ENCODE peak calls at places on chromosomes 1 and 21, in six cellular contexts. O is AG04450, R is foreskin fibroblast, S is transverse colon, P is left ventricle myocardium inferior, N is cardiac muscle cell. X is an unnamed sample.

GRCh38 chr1:175172503-175172902 is 20.1 kb downstream of the KIAA0040 start:
- DNase-seq in N (no peak), S (no peak), R (no peak), O (no peak), P (no peak), X (no peak)

GRCh38 chr1:113369040-113369439 is 21.3 kb upstream of the MAGI3 start:
- DNase-seq in P (no peak), N (no peak), S (no peak), R (no peak), O (no peak), X (no peak)

GRCh38 chr1:42340093-42340492 is 5.1 kb upstream of the FOXJ3 start:
- DNase-seq in S (peak), P (no peak), R (peak), N (no peak), O (no peak), X (no peak)

GRCh38 chr1:2166254-2166653 is 28.3 kb downstream of the FAAP20 start:
- DNase-seq in S (no peak), N (no peak), O (no peak), R (no peak), P (no peak), X (no peak)

GRCh38 chr1:26574018-26574417 is 44.5 kb downstream of the RPS6KA1 start:
- DNase-seq in S (no peak), P (no peak), R (no peak), O (no peak), N (no peak), X (no peak)

GRCh38 chr1:3811595-3811911 is 15.3 kb upstream of the LRRC47 start:
- DNase-seq in P (no peak), N (no peak), O (no peak), R (no peak), S (no peak), X (no peak)

GRCh38 chr1:7150951-7151350 is 365.7 kb downstream of the CAMTA1 start:
- DNase-seq in N (no peak), S (no peak), R (no peak), O (no peak), P (no peak), X (no peak)

GRCh38 chr1:220275430-220275829 is 3.2 kb upstream of the RAB3GAP2 start:
- DNase-seq in S (no peak), R (no peak), P (no peak), O (no peak), N (no peak), X (no peak)

GRCh38 chr21:38631171-38631570 is 132.9 kb upstream of the ERG start:
- DNase-seq in S (no peak), R (no peak), O (no peak), N (no peak), P (no peak), X (peak)

GRCh38 chr1:199682081-199682480 is 345.4 kb upstream of the NR5A2 start:
- DNase-seq in S (no peak), O (no peak), P (no peak), R (no peak), N (no peak), X (no peak)

GRCh38 chr1:46991083-46991923 is 32.2 kb upstream of the CYP4X1 start:
- DNase-seq in S (no peak), R (no peak), O (no peak), N (peak), P (no peak), X (no peak)

GRCh38 chr1:16625497-16626408 is 12.4 kb upstream of the NBPF1 start:
- DNase-seq in N (no peak), S (peak), R (no peak), O (no peak), P (peak), X (no peak)

GRCh38 chr1:38451541-38451993 is 405.0 kb upstream of the POU3F1 start:
- DNase-seq in S (no peak), R (no peak), P (no peak), O (no peak), N (peak), X (no peak)

GRCh38 chr1:169844941-169845608 is 48.6 kb downstream of the SCYL3 start:
- DNase-seq in N (no peak), R (no peak), O (no peak), S (no peak), P (no peak), X (no peak)

GRCh38 chr21:28805885-28806284 is 186.8 kb downstream of the LTN1 start:
- DNase-seq in P (no peak), S (no peak), O (peak), R (peak), N (no peak), X (peak)

GRCh38 chr1:199815947-199816346 is 211.6 kb upstream of the NR5A2 start:
- DNase-seq in N (no peak), P (no peak), S (no peak), O (no peak), R (no peak), X (no peak)

GRCh38 chr1:179082308-179083030 is 599 bp downstream of the TOR3A start:
- DNase-seq in N (peak), S (peak), P (peak), O (no peak), R (peak), X (no peak)

GRCh38 chr1:95179205-95180001 is 54.6 kb upstream of the RWDD3 start:
- DNase-seq in O (no peak), N (peak), P (no peak), S (no peak), R (no peak), X (no peak)

GRCh38 chr1:2255420-2256369 is 27.6 kb downstream of the SKI start:
- DNase-seq in R (peak), N (no peak), P (no peak), S (no peak), O (no peak), X (no peak)

GRCh38 chr1:217136895-217137205 is 413.6 kb upstream of the ESRRG start:
- DNase-seq in O (no peak), P (no peak), S (no peak), R (no peak), N (no peak), X (no peak)

GRCh38 chr1:112169517-112169916 is 180.0 kb upstream of the KCND3 start:
- DNase-seq in O (no peak), S (no peak), N (no peak), R (no peak), P (no peak), X (no peak)

DNA sequence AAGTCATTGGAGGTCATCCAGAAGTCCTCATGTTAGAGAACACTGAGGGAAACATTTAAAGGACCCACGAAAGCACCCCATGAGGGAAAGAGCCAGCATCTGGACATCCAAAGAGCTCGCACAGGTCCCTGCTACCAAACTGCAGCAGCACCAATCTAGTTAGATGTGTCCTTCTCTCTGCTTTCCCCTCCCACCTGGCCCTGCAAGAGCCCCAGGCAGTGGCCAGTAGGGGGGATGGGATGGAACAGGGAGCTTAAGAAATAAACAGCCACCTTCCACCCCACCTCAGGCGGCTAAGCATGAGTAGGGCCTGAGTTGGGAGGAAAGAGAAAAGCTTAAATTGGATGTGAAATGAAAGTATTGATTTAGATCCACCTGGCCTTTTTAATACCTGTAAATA is 175.9 kb upstream of the KCND3 start:
- DNase-seq in R (no peak), O (no peak), S (no peak), P (no peak), N (no peak), X (no peak)
- H3K4me3 ChIP-seq in R (no peak), O (no peak), S (no peak), P (no peak), N (no peak), X (no peak)

DNA sequence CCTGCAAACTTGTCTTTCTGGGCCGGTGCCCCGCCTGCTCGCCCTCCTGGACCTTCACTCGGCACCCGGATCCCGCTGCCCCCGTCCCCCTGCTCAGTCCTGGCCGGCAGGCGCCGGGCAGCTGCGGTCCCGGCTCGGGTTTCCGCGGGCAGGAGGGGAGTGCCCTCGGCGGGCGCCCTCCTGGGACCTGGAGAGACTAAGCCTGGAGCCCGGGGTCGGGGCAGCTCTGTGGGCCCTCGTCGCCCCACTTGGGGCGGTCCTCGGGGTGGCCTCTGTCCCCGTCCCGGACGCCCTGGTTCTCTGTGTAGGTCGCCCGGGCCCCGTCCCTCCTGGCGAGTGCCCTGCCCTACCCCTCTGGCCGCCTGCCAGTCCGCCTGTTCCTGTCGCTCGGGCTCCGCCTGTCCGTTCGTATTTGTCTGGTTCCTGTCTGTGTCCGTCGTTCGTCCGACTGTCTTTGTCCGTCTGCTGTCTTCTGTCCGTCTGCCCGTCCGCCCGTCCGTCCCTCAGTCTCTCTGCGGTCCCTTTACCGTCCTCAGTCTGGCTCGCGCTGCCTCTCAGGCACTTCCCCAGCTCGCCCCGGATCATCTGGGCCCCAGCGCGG is 492 bp downstream of the SERINC2 start:
- DNase-seq in O (no peak), P (peak), N (peak), R (peak), S (peak), X (no peak)
- TF ChIP-seq CTCF in O (no peak), P (no peak), N (no peak), R (no peak), S (no peak), X (no peak)

DNA sequence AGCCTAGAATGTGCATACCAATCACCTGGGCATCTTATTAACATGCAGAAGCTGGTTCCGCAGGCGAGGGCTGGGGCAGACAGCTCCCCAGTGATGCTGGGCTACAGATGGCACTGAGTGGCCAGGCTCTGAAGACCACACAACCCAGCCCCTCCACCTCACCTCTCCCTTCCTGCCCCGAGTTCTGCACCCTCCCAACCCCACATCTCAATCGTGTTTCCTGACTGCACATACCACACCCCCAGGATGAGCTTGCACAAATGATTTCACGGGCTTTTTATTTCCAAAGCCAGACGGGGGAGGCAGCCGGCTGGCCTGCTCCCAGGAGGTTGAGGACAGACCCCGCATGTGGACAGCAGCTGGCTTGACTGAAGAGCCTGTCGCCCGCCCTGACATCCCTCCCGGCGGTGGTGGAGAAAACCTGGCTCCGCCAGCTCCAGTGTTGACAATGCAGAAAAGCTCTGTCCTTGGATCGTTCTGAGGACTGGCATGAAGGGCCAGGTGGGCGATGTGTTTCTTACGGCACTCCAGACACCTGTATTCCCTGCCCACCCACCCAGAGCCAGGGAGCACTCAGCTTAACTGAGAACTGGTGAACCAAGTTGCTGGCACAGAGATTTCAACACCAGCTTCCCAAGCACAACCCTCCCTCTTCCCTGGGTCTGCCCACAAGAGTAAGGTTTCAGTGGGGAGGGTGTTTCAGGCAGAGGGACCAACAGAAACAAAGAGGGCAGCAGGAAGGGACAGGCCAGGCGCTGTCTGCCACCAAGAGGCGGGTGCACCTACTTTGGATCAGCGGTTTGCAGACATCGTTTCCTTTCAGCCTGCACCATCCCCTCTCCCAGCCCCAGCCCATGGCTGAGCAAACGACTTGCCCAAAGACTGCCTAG is 21.6 kb upstream of the ALDH4A1 start:
- DNase-seq in N (no peak), P (peak), R (peak), S (no peak), O (no peak), X (no peak)
- H3K4me3 ChIP-seq in N (no peak), P (peak), R (no peak), S (no peak), O (no peak), X (no peak)

DNA sequence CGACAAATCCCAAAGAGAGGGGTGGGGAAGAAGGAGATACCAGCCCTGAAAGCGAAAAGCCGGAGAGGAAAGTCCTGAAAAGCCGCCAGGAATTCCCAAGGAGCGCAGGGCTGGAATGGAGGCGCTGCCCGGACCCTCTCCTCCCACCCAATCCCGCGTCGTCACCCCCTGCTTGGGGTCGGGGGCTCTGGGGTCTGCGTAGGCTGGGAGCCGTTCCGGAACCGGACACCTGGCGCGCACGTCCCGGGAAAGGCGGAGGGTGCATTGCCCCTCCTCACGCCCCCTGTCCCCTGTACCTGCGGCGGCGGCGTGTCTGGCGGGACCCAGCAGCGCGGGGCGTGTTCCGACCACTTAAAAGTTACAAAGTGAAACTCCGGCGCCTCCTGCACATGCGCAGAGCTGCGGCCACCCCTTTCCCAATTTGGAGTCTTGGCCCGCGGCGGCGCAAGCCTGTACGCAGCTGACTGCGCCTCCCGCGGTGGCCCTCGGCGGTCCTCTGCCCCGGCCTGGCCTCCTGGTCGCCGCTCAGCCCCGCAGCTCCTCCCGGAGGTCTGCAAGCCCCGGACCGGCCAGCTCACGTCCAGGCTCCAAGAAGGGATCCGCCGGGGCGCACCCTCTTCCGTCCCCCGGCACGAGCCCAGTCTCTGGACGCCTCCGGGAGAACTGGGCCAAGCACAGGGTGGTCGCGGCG is at the start of gene TMEM63A:
- DNase-seq in P (peak), R (peak), O (peak), N (peak), S (peak), X (no peak)
- TF ChIP-seq CTCF in P (peak), R (peak), O (peak), N (peak), S (peak), X (peak)

GRCh38 chr1:157090196-157090647 is 9.4 kb downstream of the ETV3L start:
- DNase-seq in P (peak), R (peak), N (peak), S (peak), O (peak), X (peak)
- H3K4me3 ChIP-seq in P (no peak), R (no peak), N (no peak), S (no peak), O (peak), X (no peak)

DNA sequence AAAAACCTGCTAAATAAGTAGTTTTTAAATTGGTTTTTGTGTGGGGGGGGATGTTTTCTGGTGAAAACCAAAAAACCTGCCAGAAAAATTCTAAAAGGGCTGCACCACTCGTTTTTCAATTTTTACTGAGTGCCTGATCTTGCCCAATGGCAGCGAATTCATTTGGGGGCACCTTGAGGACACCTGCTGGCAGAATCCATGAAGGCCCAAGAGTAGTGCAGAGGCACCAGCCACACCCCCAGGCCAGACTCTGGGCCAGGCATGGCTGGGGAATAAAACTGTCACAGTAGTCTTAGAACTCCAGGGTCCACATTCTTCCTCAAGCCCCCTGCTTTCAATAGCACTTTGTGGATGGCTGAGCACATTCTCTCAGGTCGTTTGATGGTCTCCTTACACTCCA is 50.3 kb downstream of the GLIS1 start:
- DNase-seq in S (no peak), R (no peak), P (no peak), N (no peak), O (no peak), X (no peak)
- TF ChIP-seq CTCF in S (no peak), R (no peak), P (no peak), N (no peak), O (no peak), X (no peak)

DNA sequence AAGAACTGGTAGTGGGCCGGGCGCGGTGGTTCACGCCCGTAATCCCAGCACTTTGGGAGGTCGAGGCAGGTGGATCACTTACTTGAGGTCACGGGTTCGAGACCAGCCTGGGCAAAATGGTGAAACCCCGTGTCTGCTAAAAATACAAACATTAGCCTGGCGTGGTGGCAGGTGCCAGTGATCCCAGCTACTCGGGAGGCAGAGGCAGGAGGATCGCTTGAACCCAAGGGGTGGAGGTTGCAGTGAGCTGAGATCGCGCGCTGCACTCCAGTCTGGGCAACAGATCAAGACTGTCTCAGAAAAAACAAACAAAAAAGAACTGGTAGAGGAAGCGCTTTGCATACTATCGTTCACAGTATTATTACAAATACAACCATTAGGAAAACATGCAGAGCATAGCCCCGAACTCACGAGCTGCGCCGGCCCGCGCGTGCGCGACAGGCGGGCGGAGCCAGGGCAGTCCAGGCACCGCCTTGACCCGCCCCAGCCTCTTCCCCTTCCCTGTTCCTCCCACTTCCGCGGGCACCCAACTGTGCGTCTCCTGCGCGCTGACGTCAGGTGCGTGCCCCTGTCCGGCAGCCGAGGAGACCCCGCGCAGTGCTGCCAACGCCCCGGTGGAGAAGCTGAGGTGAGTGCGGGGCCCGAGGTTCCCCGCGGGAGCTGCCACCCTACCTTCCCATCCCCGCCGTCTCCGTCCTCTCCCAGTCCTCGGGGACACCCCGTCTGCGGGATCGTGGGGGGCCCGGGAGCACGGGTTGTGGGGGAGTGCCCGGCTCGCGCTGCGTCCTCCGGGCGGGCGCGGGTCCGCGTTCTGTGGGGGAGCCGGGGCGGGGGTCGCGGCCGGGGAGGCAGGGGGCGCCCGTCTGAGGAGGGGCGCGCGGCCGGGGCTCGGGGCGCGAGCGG is at the start of gene CDC42:
- DNase-seq in O (peak), N (peak), P (peak), S (peak), R (peak), X (peak)
- H3K4me3 ChIP-seq in O (peak), N (peak), P (peak), S (peak), R (peak), X (peak)

GRCh38 chr21:44510109-44510507 is 29.9 kb downstream of the KRTAP10-1 start:
- DNase-seq in O (no peak), P (no peak), R (no peak), S (no peak), N (no peak), X (no peak)
- TF ChIP-seq CTCF in O (no peak), P (no peak), R (no peak), S (no peak), N (no peak), X (no peak)

DNA sequence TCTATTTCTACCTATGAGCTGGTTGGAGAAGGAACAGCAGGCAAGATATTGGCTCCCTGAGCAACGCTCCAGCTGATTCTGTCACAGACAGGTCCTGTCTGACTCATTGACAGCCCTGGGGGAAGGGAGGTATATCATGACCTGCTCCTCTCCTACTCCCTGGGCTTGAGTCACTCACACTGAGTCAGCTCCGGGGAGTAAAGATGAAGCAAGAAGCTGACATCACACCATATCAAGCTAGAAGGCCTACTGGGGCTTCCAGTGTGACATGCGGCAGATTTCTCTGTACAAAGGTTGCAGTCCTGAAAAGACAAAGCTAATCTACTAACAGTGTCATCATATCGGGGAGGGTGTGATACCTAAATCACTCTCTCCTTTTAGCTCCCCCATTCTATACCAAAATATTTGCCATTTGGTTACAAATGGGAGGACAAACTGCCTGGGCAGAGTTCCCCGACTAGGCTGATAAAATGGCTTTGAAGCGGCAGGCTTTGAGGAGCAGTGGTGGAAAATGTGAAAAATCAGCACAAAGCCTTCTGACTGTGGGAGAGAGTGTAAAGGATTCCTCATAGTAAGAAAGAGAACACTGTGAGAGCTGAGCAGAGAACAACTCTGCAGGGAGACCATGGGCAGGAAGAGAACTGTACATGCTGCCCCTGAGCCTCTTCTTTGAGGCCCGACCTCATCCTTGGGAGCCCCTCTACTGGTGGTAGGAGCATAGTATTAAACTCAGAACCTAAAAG is 15.5 kb downstream of the PI4KB start:
- DNase-seq in P (peak), R (peak), S (peak), N (no peak), O (peak), X (peak)
- H3K4me3 ChIP-seq in P (no peak), R (no peak), S (no peak), N (no peak), O (no peak), X (no peak)

GRCh38 chr21:25360593-25360992 is 246.7 kb downstream of the MRPL39 start:
- DNase-seq in O (no peak), P (no peak), N (no peak), S (no peak), R (peak), X (no peak)
- TF ChIP-seq CTCF in O (peak), P (no peak), N (peak), S (no peak), R (peak), X (peak)

X was measured in AG09309.